ENCODE peak calls at places on chromosomes 16 and 17, in four cellular contexts. N is mammary epithelial cell, Q is stomach, R is SJCRH30. W is an unnamed sample.

GRCh38 chr17:37024181-37024637 is 75.5 kb downstream of the AATF start:
- DNase-seq in N (no peak), Q (no peak), R (no peak), W (no peak)

GRCh38 chr17:49038544-49038943 is 41.4 kb downstream of the IGF2BP1 start:
- DNase-seq in N (no peak), Q (no peak), R (no peak), W (no peak)

GRCh38 chr17:57860414-57860999 is 10.7 kb upstream of the MRPS23 start:
- DNase-seq in N (no peak), Q (no peak), R (no peak), W (no peak)

GRCh38 chr16:13904179-13904691 is 15.7 kb upstream of the ERCC4 start:
- DNase-seq in N (no peak), Q (no peak), R (no peak), W (no peak)

GRCh38 chr17:73227944-73228343 is 33.7 kb downstream of the CPSF4L start:
- DNase-seq in N (no peak), Q (no peak), R (no peak), W (no peak)

GRCh38 chr17:52276609-52277008 is 118.1 kb upstream of the CA10 start:
- DNase-seq in N (no peak), Q (no peak), R (no peak), W (no peak)

GRCh38 chr16:87363771-87364476 is 19.7 kb downstream of the FBXO31 start:
- DNase-seq in N (no peak), Q (peak), R (no peak), W (no peak)

GRCh38 chr16:27199747-27200146 is 3.6 kb upstream of the KDM8 start:
- DNase-seq in N (peak), Q (no peak), R (peak), W (no peak)

GRCh38 chr16:3032624-3033023 is 4.1 kb downstream of the BICDL2 start:
- DNase-seq in N (no peak), Q (no peak), R (no peak), W (no peak)

GRCh38 chr17:30556374-30557332 is 79.4 kb downstream of the GOSR1 start:
- DNase-seq in N (no peak), Q (peak), R (no peak), W (no peak)

GRCh38 chr17:28078443-28079229 is 36.2 kb downstream of the NLK start:
- DNase-seq in N (peak), Q (no peak), R (no peak), W (no peak)

GRCh38 chr17:61002316-61002736 is 324.7 kb downstream of the BCAS3 start:
- DNase-seq in N (peak), Q (no peak), R (peak), W (peak)

GRCh38 chr16:78689031-78689430 is 589.6 kb downstream of the WWOX start:
- DNase-seq in N (no peak), Q (no peak), R (peak), W (no peak)

GRCh38 chr17:38768417-38768816 is 15.9 kb downstream of the PSMB3 start:
- DNase-seq in N (no peak), Q (no peak), R (no peak), W (no peak)

GRCh38 chr17:78133971-78134898 is 3.7 kb downstream of the TMC8 start:
- DNase-seq in N (no peak), Q (peak), R (peak), W (no peak)

GRCh38 chr16:11396241-11397048 is 51.2 kb downstream of the RMI2 start:
- DNase-seq in N (peak), Q (peak), R (peak), W (no peak)

GRCh38 chr16:610513-611381 is 20.0 kb upstream of the WFIKKN1 start:
- DNase-seq in N (peak), Q (peak), R (peak), W (no peak)

GRCh38 chr17:52106638-52107261 is 51.8 kb downstream of the CA10 start:
- DNase-seq in N (peak), Q (peak), R (peak), W (peak)

DNA sequence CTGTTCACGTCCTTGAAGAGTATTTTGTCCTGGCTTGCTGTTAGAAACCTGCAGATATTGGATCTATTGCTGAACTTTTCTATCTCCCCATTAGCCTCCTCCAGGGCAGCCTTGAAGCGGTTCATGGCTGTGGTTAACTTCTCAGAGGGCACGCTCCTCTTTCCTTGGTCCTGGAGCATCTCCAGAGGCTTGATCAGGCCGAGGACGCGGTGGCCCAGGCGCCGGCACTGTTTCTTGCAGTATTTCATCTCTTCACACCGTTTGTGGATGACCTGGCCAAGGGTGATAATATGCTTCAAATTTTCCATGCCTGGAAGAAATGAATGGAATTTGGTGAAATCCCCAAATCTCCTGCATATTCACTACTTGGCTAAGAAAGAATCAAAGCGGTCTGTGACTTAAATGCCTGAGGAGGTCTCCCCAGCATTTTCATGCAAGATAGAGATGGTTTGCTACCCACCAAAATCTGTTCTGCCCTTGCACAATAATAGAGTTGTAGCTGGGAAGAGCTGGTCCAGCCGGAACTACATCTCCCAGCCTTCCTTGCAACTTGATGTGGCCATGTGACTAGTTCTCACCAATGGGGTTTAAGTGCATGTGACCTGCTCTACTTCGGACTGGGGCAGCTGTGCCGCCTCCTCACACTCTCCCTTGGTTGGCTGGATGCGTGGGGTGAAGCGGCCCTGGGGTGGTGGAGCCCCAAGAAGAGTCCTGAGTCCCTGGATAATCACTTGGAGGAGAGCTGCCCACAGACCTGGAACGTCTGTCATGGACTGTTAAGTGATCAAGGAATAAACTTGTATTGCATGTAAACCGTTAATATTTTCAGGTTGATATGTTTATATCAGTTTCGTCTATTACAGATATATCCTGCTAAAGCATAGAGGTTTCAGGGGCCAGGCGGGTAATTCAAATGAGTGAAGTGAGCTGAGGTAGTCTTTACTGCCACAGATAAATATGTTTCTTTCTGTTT is 4.9 kb downstream of the MLKL start:
- DNase-seq in N (peak), Q (peak), R (peak), W (peak)
- H3K4me3 ChIP-seq in N (peak), Q (peak), R (peak), W (peak)

DNA sequence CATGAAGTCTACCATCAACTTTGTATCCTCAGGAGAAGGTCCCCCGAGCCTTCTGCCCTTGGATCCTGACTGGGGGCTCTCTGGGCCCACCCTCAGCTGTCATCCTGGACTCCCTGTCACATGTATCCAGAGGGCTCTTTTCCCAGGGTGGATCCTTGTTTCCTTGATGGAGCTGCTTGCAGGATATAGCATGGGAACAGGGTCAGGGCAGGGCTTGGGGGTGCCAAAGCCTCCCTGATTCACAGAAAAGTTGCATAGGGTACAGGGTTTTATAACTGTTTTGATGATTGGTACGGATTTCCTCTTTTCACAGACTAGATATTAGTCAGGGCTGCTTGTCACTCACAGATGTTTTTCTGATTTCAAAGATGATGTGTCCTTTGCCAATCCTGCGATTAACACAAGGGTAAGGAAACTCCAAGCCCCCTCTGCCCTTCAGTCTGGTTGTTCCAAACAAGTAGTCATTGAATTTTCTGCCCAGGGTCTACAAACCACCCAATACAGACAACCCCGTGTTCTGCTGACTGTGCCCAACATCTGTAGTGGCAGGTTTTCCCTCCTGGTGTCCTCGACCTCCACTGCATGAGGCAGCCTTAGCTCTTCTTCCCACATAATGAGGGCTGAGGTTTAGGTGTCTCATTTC is 20.6 kb upstream of the SLC35G3 start:
- DNase-seq in N (no peak), Q (no peak), R (no peak), W (no peak)
- H3K4me3 ChIP-seq in N (no peak), Q (no peak), R (no peak), W (no peak)

GRCh38 chr16:30011505-30012480 is 966 bp upstream of the DOC2A start:
- DNase-seq in N (no peak), Q (no peak), R (no peak), W (no peak)

GRCh38 chr16:30007378-30007895 is 3.4 kb downstream of the DOC2A start:
- DNase-seq in N (no peak), Q (no peak), R (no peak), W (no peak)

GRCh38 chr16:30009085-30009862 is 1.6 kb downstream of the DOC2A start:
- DNase-seq in N (no peak), Q (no peak), R (no peak), W (no peak)

GRCh38 chr16:30009990-30010816 is 624 bp downstream of the DOC2A start:
- DNase-seq in N (no peak), Q (no peak), R (no peak), W (no peak)

DNA sequence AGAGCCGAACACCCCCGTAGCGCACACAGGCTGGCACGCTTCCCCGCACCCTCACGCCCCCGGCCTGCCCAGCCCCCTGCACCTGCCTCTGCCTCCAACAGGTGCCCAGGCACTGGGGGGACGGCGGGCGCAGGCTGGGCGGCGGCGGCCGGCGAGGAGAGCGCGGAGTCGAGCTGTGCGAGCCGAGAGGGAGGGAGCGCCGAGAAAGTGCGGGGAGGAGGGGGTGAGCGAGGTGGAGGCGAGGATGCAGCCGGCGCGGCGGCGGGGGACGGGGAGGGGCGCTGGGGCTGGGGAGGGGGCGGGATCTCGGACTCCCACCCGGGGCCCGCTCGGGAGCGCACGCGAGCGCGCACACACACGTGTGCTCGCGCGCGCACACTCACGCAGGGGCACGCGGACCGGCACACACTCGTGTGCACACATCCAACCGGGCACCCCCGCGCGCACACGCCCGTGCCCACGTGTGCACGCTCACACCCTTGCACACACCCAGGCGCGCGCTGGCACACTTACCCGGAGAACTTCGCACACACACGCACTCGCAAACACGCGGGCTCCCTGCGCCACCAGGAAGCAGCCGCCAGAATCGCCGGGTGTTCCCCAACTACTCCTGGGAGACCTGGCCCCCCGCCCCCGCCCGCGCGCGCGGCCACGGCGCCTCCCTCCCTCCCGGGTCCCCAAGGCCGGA is at the start of gene DOC2A:
- DNase-seq in N (no peak), Q (no peak), R (no peak), W (no peak)
- H3K4me3 ChIP-seq in N (peak), Q (peak), R (no peak), W (peak)

GRCh38 chr16:55474821-55475220 is 4.2 kb upstream of the MMP2 start:
- DNase-seq in N (no peak), Q (no peak), R (no peak), W (no peak)

GRCh38 chr16:55479560-55480197 is 681 bp downstream of the MMP2 start:
- DNase-seq in N (no peak), Q (no peak), R (no peak), W (no peak)

GRCh38 chr16:55475919-55476318 is 3.1 kb upstream of the MMP2 start:
- DNase-seq in N (no peak), Q (no peak), R (no peak), W (no peak)

GRCh38 chr16:55478827-55479559 is at the start of gene MMP2:
- DNase-seq in N (no peak), Q (peak), R (peak), W (no peak)

DNA sequence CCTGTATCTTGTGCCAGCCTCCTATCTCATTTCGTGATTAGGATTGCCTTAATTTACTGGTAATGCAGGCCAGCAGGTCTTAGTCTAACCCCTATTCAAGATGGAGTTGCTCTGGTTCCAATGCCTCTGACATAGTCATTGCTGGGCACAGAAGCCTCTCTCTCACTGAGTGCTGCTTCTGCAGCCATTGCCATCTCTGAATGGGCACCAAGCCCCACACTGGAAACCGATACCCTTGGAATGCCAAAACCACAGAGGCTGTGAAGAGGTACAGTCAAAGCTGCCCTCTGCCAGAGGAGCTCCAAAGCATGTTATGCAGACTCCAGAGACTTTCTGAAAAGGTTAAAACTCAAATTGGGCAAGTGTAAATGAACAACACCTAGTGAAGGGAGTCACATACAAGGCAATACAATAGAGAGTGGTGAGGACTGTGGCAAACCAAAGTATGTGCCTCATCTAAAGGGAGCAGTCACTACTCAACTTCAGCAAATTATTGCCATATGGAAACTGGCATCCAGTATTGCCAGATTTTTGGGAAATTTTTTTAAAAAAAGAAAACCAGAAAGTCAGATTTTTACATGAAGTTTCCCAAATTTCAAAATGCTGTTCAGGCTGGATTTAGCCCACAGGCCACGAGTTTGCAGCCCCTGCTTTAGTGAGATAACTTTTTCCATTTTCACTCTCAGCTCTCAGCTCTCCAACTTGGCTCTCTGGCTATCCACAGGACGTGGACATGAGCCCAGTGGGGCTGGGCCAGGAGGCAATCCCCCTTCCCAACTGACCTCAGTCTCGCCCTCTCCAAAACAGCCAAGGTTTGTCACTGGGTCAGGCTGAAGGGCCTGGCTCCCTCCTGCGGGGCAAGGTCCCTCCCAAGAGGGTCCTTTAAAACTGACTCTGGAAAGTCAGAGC is 2.1 kb upstream of the MMP2 start:
- DNase-seq in N (no peak), Q (no peak), R (peak), W (no peak)
- H3K4me3 ChIP-seq in N (no peak), Q (no peak), R (no peak), W (no peak)

DNA sequence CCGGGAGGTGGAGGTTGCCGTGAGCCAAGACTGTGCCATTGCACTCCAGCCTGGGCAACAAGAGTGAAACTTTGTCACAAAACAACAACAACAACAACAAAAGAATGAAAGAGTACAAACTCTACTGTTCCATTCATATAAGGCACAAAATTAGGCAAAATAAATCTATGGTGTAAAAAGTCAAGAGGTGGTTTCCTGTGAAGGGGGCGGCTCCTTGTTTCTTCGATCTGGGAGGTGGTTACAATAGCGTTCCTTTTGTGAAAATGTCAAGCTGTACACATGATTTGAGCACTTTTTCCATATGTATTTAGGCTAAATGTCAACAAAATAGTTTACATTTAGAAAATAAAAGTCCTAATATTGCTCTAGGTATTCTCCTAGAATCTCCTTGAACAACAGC is 6.9 kb downstream of the SIAH1 start:
- DNase-seq in N (no peak), Q (no peak), R (no peak), W (no peak)
- H3K4me3 ChIP-seq in N (no peak), Q (no peak), R (no peak), W (no peak)

W was measured in skeletal muscle cell.